ENCODE peak calls at places on chromosomes 4 and X, in four cellular contexts. A, G, K and C are unnamed samples.

GRCh38 chr4:4590496-4590895 is 48.6 kb upstream of the STX18 start:
- DNase-seq in A (no peak), G (no peak), K (no peak), C (peak; percentile 39)

GRCh38 chr4:177266492-177266891 is 43.2 kb upstream of the NEIL3 start:
- DNase-seq in A (no peak), G (no peak), K (no peak), C (no peak)

GRCh38 chrX:149572743-149573142 is 14.5 kb downstream of the MAGEA9B start:
- DNase-seq in A (no peak), G (no peak), K (no peak), C (no peak)

GRCh38 chr4:17869327-17869726 is 58.5 kb downstream of the NCAPG start:
- DNase-seq in A (no peak), G (no peak), K (no peak), C (no peak)

GRCh38 chr4:178941975-178942374 is 1499.7 kb upstream of the AGA start:
- DNase-seq in A (no peak), G (no peak), K (no peak), C (no peak)

GRCh38 chrX:153450114-153450948 is 4.5 kb upstream of the TREX2 start:
- DNase-seq in A (no peak), G (no peak), K (no peak), C (no peak)

GRCh38 chrX:134512566-134512965 is 52.6 kb downstream of the HPRT1 start:
- DNase-seq in A (no peak), G (no peak), K (no peak), C (no peak)

GRCh38 chrX:9267415-9267814 is 197.4 kb upstream of the TBL1X start:
- DNase-seq in A (no peak), G (no peak), K (no peak), C (no peak)

GRCh38 chrX:111270339-111270738 is at the start of gene CAPN6:
- DNase-seq in A (no peak), G (no peak), K (no peak), C (no peak)

GRCh38 chrX:43581888-43582539 is 74.1 kb upstream of the MAOA start:
- DNase-seq in A (no peak), G (no peak), K (no peak), C (no peak)

GRCh38 chrX:118347131-118347530 is 1.2 kb downstream of the WDR44 start:
- DNase-seq in A (peak; percentile 27), G (no peak), K (no peak), C (no peak)

GRCh38 chrX:129347291-129347690 is 176.0 kb downstream of the SMARCA1 start:
- DNase-seq in A (no peak), G (no peak), K (no peak), C (no peak)

GRCh38 chr4:117156806-117157205 is 71.4 kb upstream of the TRAM1L1 start:
- DNase-seq in A (no peak), G (no peak), K (no peak), C (no peak)

GRCh38 chr4:127778102-127778501 is 4.0 kb upstream of the HSPA4L start:
- DNase-seq in A (no peak), G (no peak), K (no peak), C (no peak)

GRCh38 chr4:77003400-77003799 is 53.8 kb downstream of the SEPTIN11 start:
- DNase-seq in A (no peak), G (no peak), K (no peak), C (no peak)

GRCh38 chr4:180197471-180197870 is 2045.7 kb upstream of the TENM3 start:
- DNase-seq in A (no peak), G (no peak), K (no peak), C (no peak)

GRCh38 chr4:158997660-158998349 is 105.1 kb upstream of the RAPGEF2 start:
- DNase-seq in A (no peak), G (no peak), K (no peak), C (no peak)

GRCh38 chrX:13489451-13489850 is 80.0 kb upstream of the EGFL6 start:
- DNase-seq in A (no peak), G (no peak), K (peak; percentile 47), C (peak; percentile 96)

GRCh38 chr4:156547439-156547838 is 424.2 kb downstream of the PDGFC start:
- DNase-seq in A (peak; percentile 54), G (no peak), K (no peak), C (no peak)

GRCh38 chr4:94852601-94853000 is 94.8 kb downstream of the BMPR1B start:
- DNase-seq in A (no peak), G (no peak), K (no peak), C (no peak)

GRCh38 chr4:150964754-150965153 is 50.3 kb downstream of the LRBA start:
- DNase-seq in A (no peak), G (no peak), K (no peak), C (no peak)

GRCh38 chr4:173827707-173828106 is 297.7 kb upstream of the HAND2 start:
- DNase-seq in A (peak; percentile 15), G (no peak), K (no peak), C (no peak)

GRCh38 chrX:15882704-15883539 is 28.3 kb upstream of the AP1S2 start:
- DNase-seq in A (no peak), G (no peak), K (no peak), C (no peak)

GRCh38 chr4:45241976-45242375 is 515.6 kb upstream of the GNPDA2 start:
- DNase-seq in A (no peak), G (no peak), K (no peak), C (no peak)

GRCh38 chr4:1210971-1211370 is 38.0 kb downstream of the CTBP1 start:
- DNase-seq in A (no peak), G (peak; percentile 0), K (no peak), C (no peak)